ENCODE peak calls at places on chromosomes 11 and 22, in eight cellular contexts. Q is A549, K is K562, Z is HCT116, T is GM23338, X is SK-N-SH, P is HepG2, B is GM12878. Y is an unnamed sample.

GRCh38 chr11:3123316-3123715 is 41.8 kb downstream of the OSBPL5 start:
- DNase-seq in X (peak; percentile 71), T (no peak), Z (no peak), K (no peak), B (no peak), P (no peak), Q (no peak), Y (no peak)

GRCh38 chr22:23403152-23403719 is 176.9 kb downstream of the IGLL1 start:
- DNase-seq in Z (no peak), K (no peak), T (no peak), P (no peak), X (no peak), Q (no peak), B (no peak), Y (no peak)

GRCh38 chr11:83139310-83139709 is 17.6 kb upstream of the PCF11 start:
- DNase-seq in X (no peak), K (no peak), P (no peak), Q (no peak), Z (no peak), B (no peak), T (no peak), Y (no peak)

GRCh38 chr11:123231263-123231662 is 36.2 kb upstream of the CLMP start:
- DNase-seq in P (peak; percentile 28), Z (no peak), K (no peak), B (no peak), X (no peak), T (no peak), Q (peak; percentile 72), Y (no peak)

GRCh38 chr22:19382240-19382639 is 49.3 kb downstream of the HIRA start:
- DNase-seq in K (no peak), X (no peak), P (no peak), T (no peak), B (no peak), Z (no peak), Q (no peak), Y (no peak)

GRCh38 chr22:50089231-50090140 is at the start of gene MOV10L1:
- DNase-seq in Q (no peak), X (peak; percentile 67), Z (no peak), K (peak; percentile 62), P (no peak), T (peak; percentile 89), B (no peak), Y (no peak)

GRCh38 chr11:133414503-133414902 is 117.8 kb downstream of the OPCML start:
- DNase-seq in Z (no peak), Q (no peak), T (no peak), X (no peak), P (no peak), B (no peak), K (no peak), Y (no peak)

GRCh38 chr22:35783943-35784614 is 66.4 kb downstream of the APOL5 start:
- DNase-seq in Z (no peak), T (no peak), Q (peak; percentile 73), P (no peak), K (no peak), B (no peak), X (no peak), Y (no peak)

GRCh38 chr11:61826930-61827572 is 1.0 kb upstream of the FADS2 start:
- DNase-seq in Q (no peak), P (no peak), Z (no peak), T (no peak), B (no peak), X (peak; percentile 53), K (no peak), Y (no peak)

GRCh38 chr22:47064416-47064815 is 302.0 kb downstream of the TBC1D22A start:
- DNase-seq in P (no peak), K (no peak), Q (no peak), T (no peak), B (no peak), Z (no peak), X (peak; percentile 33), Y (no peak)

GRCh38 chr11:13434247-13435205 is 28.5 kb downstream of the BTBD10 start:
- DNase-seq in Q (no peak), Z (no peak), P (no peak), T (peak; percentile 73), B (no peak), K (no peak), X (no peak), Y (no peak)
- TF ChIP-seq REST in Q (no peak), Z (no peak), P (no peak), T (no peak), B (no peak), K (no peak), X (no peak), Y (no peak)

GRCh38 chr11:1484716-1485503 is 1.7 kb downstream of the MOB2 start:
- DNase-seq in X (no peak), Z (no peak), K (no peak), T (no peak), Q (no peak), B (no peak), P (no peak), Y (no peak)

GRCh38 chr11:1487091-1487850 is 692 bp upstream of the MOB2 start:
- DNase-seq in P (no peak), K (no peak), T (no peak), B (no peak), Q (no peak), X (no peak), Z (no peak), Y (no peak)

GRCh38 chr11:1484061-1484671 is 2.4 kb downstream of the MOB2 start:
- DNase-seq in P (no peak), Z (no peak), T (no peak), K (no peak), B (no peak), Q (no peak), X (no peak), Y (no peak)

GRCh38 chr11:1486054-1486825 is at the start of gene MOB2:
- DNase-seq in Q (no peak), P (no peak), T (peak; percentile 48), B (no peak), K (peak; percentile 28), Z (no peak), X (no peak), Y (no peak)

GRCh38 chr11:1485504-1485885 is 1.1 kb downstream of the MOB2 start:
- DNase-seq in Z (no peak), X (no peak), B (no peak), Q (no peak), K (no peak), T (no peak), P (no peak), Y (no peak)
- H3K4me1 ChIP-seq in Z (peaks cover 13% of the 10 kb centered on the region), X (peaks cover 37% of the 10 kb centered on the region), B (peaks cover 7% of the 10 kb centered on the region), Q (no peaks in the 10 kb centered on the region), K (peaks cover 54% of the 10 kb centered on the region), T (no peaks in the 10 kb centered on the region), P (no peaks in the 10 kb centered on the region), Y (peaks cover 27% of the 10 kb centered on the region)

DNA sequence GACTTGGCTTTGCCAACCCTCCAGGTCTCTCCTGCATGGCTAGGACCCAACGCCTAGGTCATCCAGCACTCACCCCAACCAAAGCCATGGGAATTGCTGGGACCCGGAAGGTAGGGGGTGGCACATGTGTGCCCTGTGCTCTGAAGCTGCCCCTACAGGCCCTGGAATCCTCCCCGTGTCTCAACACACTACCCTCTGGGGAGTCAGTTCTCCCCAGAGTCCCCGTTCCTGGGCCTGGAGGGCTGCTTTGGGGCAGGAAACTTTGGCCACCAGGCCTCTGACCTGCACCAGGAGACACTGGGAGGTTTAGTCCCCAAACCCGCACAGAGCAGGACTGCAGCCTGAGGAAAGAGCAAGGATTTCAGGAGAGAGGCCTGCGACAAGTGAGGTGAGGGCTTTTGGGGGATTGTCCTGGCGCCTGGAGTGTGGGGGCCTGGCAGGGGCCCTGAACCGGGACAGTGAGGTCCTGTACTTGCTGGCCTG is 495 bp upstream of the IFITM1 start:
- DNase-seq in Q (no peak), X (no peak), P (no peak), T (no peak), B (no peak), Z (no peak), K (no peak), Y (no peak)
- TF ChIP-seq REST in Q (no peak), X (no peak), P (no peak), T (no peak), B (no peak), Z (no peak), K (no peak), Y (no peak)

DNA sequence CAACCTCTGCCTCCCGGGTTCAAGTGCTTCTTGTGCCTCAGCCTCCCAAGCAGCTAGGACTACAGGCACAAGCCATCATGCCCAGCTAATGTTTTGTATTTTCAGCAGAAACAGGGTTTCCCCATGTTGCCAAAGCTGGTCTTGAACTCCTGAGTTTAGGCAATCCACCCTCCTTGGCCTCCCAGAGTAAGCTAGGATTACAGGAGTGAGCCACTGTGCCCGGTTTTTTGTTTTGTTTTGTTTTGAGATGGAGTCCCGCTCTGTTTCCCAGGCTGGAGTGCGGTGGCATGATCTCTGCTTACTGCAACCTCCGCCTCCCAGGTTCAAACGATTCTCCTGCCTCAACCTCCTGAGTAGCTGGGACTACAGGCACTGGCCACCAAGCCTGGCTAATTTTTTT is 41.0 kb downstream of the CELF1 start:
- DNase-seq in X (no peak), T (no peak), K (no peak), P (no peak), Q (no peak), Z (no peak), B (no peak), Y (no peak)
- H3K4me1 ChIP-seq in X (peaks cover 4% of the 10 kb centered on the region), T (peaks cover 54% of the 10 kb centered on the region), K (peaks cover 37% of the 10 kb centered on the region), P (peaks cover 80% of the 10 kb centered on the region), Q (peaks cover 94% of the 10 kb centered on the region), Z (peaks cover 62% of the 10 kb centered on the region), B (peaks cover 82% of the 10 kb centered on the region), Y (peaks cover 56% of the 10 kb centered on the region)

GRCh38 chr11:128171496-128171895 is 415.9 kb downstream of the ETS1 start:
- DNase-seq in K (no peak), X (no peak), P (no peak), T (no peak), Z (no peak), B (no peak), Q (no peak), Y (no peak)
- TF ChIP-seq REST in K (no peak), X (no peak), P (no peak), T (no peak), Z (no peak), B (no peak), Q (no peak), Y (no peak)

DNA sequence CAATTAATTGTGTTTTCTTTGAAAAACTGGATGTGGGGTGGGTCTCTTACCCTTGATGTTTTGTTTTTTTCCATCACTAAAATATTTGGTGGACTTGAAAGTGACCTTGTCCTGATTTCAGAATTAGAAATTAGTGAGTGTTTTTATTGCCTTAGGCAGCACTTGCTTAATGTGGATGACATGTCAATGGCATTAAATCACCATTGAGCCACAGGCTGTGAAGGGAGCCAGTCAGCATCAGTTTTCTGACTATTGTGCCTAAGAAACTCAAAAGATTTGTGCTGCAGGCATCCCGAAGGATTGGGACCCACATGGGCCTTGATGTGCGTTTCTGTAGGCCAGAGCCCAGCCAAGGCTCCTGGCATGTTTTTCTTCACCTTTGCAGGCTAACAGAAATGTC is 53.8 kb downstream of the SWAP70 start:
- DNase-seq in K (no peak), P (no peak), T (peak; percentile 16), Q (no peak), Z (no peak), X (peak; percentile 5), B (no peak), Y (no peak)
- H3K4me1 ChIP-seq in K (no peaks in the 10 kb centered on the region), P (peaks cover 30% of the 10 kb centered on the region), T (peaks cover 5% of the 10 kb centered on the region), Q (peaks cover 23% of the 10 kb centered on the region), Z (no peaks in the 10 kb centered on the region), X (peaks cover 3% of the 10 kb centered on the region), B (peaks cover 58% of the 10 kb centered on the region), Y (peaks cover 15% of the 10 kb centered on the region)

GRCh38 chr11:108698844-108699642 is 34.2 kb downstream of the DDX10 start:
- DNase-seq in B (peak; percentile 45), T (no peak), K (no peak), Z (no peak), Q (no peak), X (no peak), P (no peak), Y (no peak)
- TF ChIP-seq REST in B (no peak), T (no peak), K (no peak), Z (no peak), Q (no peak), X (no peak), P (no peak), Y (no peak)

GRCh38 chr11:117480221-117480620 is 152.6 kb downstream of the CEP164 start:
- DNase-seq in T (no peak), P (no peak), X (no peak), K (no peak), Q (no peak), B (no peak), Z (no peak), Y (no peak)
- H3K4me1 ChIP-seq in T (peaks cover 8% of the 10 kb centered on the region), P (no peaks in the 10 kb centered on the region), X (peaks cover 21% of the 10 kb centered on the region), K (no peaks in the 10 kb centered on the region), Q (no peaks in the 10 kb centered on the region), B (no peaks in the 10 kb centered on the region), Z (no peaks in the 10 kb centered on the region), Y (no peaks in the 10 kb centered on the region)

Y was measured in Panc1.